ENCODE peak calls at places on chromosomes 2 and 18, in five cellular contexts. P, Z, T, J and L are unnamed samples.

GRCh38 chr2:60361498-60361897 is 192.0 kb downstream of the BCL11A start:
- DNase-seq in P (no peak), Z (no peak), T (no peak), J (no peak), L (no peak)

GRCh38 chr2:109257653-109258052 is 128.6 kb downstream of the SH3RF3 start:
- DNase-seq in P (no peak), Z (no peak), T (no peak), J (no peak), L (no peak)

GRCh38 chr2:136238552-136239346 is 120.8 kb upstream of the CXCR4 start:
- DNase-seq in P (no peak), Z (no peak), T (no peak), J (no peak), L (no peak)

GRCh38 chr2:238699307-238700121 is 148.4 kb upstream of the TWIST2 start:
- DNase-seq in P (no peak), Z (no peak), T (no peak), J (no peak), L (no peak)

GRCh38 chr2:64796926-64797325 is 143.2 kb upstream of the SERTAD2 start:
- DNase-seq in P (no peak), Z (no peak), T (no peak), J (no peak), L (no peak)

GRCh38 chr2:9103663-9104277 is 100.3 kb upstream of the MBOAT2 start:
- DNase-seq in P (no peak), Z (no peak), T (peak), J (no peak), L (no peak)

GRCh38 chr2:173963323-173963816 is 1.8 kb downstream of the SP3 start:
- DNase-seq in P (peak), Z (peak), T (no peak), J (peak), L (peak)

GRCh38 chr2:206873426-206873825 is 65.9 kb upstream of the CPO start:
- DNase-seq in P (no peak), Z (no peak), T (no peak), J (no peak), L (no peak)

GRCh38 chr2:107801498-107801897 is 25.2 kb upstream of the RGPD4 start:
- DNase-seq in P (no peak), Z (no peak), T (no peak), J (no peak), L (no peak)

GRCh38 chr18:394997-395383 is 105.5 kb downstream of the COLEC12 start:
- DNase-seq in P (peak), Z (no peak), T (no peak), J (no peak), L (no peak)

GRCh38 chr2:88016948-88017779 is 817 bp upstream of the RNU2-63P start:
- DNase-seq in P (no peak), Z (no peak), T (no peak), J (peak), L (peak)

GRCh38 chr2:79910643-79911042 is 393.9 kb downstream of the LRRTM1 start:
- DNase-seq in P (no peak), Z (no peak), T (no peak), J (no peak), L (no peak)